ENCODE peak calls at places on chromosomes 3 and 15, in seven cellular contexts. Q, W, D, K, C, V and L are unnamed samples.

GRCh38 chr15:51751687-51752683 is 588 bp downstream of the TMOD2 start:
- DNase-seq in Q (no peak), W (no peak), D (peak; percentile 57), K (peak; percentile 56), C (peak; percentile 34), V (peak; percentile 33), L (peak; percentile 65)

GRCh38 chr15:29939404-29939803 is 117.1 kb upstream of the TJP1 start:
- DNase-seq in Q (no peak), W (no peak), D (no peak), K (no peak), C (peak; percentile 82), V (no peak), L (peak; percentile 85)

GRCh38 chr15:45391746-45392711 is 13.7 kb upstream of the GATM start:
- DNase-seq in Q (no peak), W (no peak), D (no peak), K (no peak), C (no peak), V (no peak), L (no peak)

GRCh38 chr15:44812029-44812517 is 75.7 kb downstream of the TRIM69 start:
- DNase-seq in Q (no peak), W (no peak), D (no peak), K (no peak), C (no peak), V (peak; percentile 76), L (peak; percentile 37)

GRCh38 chr3:42651248-42652091 is 2.0 kb upstream of the ZBTB47 start:
- DNase-seq in Q (no peak), W (no peak), D (no peak), K (peak; percentile 63), C (peak; percentile 53), V (no peak), L (peak; percentile 70)

GRCh38 chr15:73936181-73936580 is 9.9 kb downstream of the LOXL1 start:
- DNase-seq in Q (peak; percentile 57), W (no peak), D (no peak), K (peak; percentile 72), C (no peak), V (no peak), L (peak; percentile 75)

GRCh38 chr15:86300371-86301106 is 220.9 kb downstream of the AGBL1 start:
- DNase-seq in Q (no peak), W (no peak), D (no peak), K (no peak), C (peak; percentile 2), V (no peak), L (peak; percentile 67)

GRCh38 chr3:141305436-141305835 is 62.9 kb upstream of the ZBTB38 start:
- DNase-seq in Q (no peak), W (no peak), D (no peak), K (peak; percentile 58), C (peak; percentile 37), V (no peak), L (peak; percentile 30)

GRCh38 chr3:174949523-174949922 is 90.4 kb downstream of the NAALADL2 start:
- DNase-seq in Q (no peak), W (no peak), D (no peak), K (peak; percentile 94), C (peak; percentile 85), V (no peak), L (peak; percentile 70)

GRCh38 chr15:29309139-29309538 is 39.5 kb upstream of the NSMCE3 start:
- DNase-seq in Q (no peak), W (no peak), D (no peak), K (no peak), C (no peak), V (no peak), L (no peak)

GRCh38 chr3:113626513-113627371 is 69.7 kb downstream of the USF3 start:
- DNase-seq in Q (peak; percentile 49), W (no peak), D (peak; percentile 59), K (peak; percentile 77), C (peak; percentile 70), V (peak; percentile 44), L (peak; percentile 55)

GRCh38 chr3:66110840-66111239 is 72.1 kb upstream of the MAGI1 start:
- DNase-seq in Q (no peak), W (no peak), D (no peak), K (no peak), C (no peak), V (no peak), L (no peak)

GRCh38 chr3:195238626-195239118 is 32.3 kb downstream of the XXYLT1 start:
- DNase-seq in Q (no peak), W (no peak), D (no peak), K (peak; percentile 25), C (no peak), V (no peak), L (no peak)

GRCh38 chr15:84143753-84144314 is 91.7 kb upstream of the GOLGA6L4 start:
- DNase-seq in Q (no peak), W (no peak), D (no peak), K (no peak), C (no peak), V (no peak), L (no peak)

GRCh38 chr15:66592505-66593218 is 26.9 kb upstream of the LCTL start:
- DNase-seq in Q (no peak), W (no peak), D (peak; percentile 79), K (no peak), C (no peak), V (peak; percentile 52), L (no peak)

GRCh38 chr3:27639271-27639670 is 82.9 kb downstream of the EOMES start:
- DNase-seq in Q (no peak), W (peak; percentile 58), D (no peak), K (no peak), C (no peak), V (no peak), L (no peak)

GRCh38 chr3:124845406-124845805 is 41.8 kb downstream of the ITGB5 start:
- DNase-seq in Q (peak; percentile 86), W (no peak), D (no peak), K (peak; percentile 84), C (peak; percentile 87), V (peak; percentile 38), L (peak; percentile 88)

GRCh38 chr3:64008017-64008416 is 15.3 kb downstream of the PSMD6 start:
- DNase-seq in Q (no peak), W (no peak), D (no peak), K (no peak), C (no peak), V (no peak), L (no peak)

GRCh38 chr3:96813820-96814580 is 394 bp upstream of the EPHA6 start:
- DNase-seq in Q (peak; percentile 32), W (peak; percentile 1), D (peak; percentile 64), K (peak; percentile 54), C (peak; percentile 66), V (peak; percentile 35), L (peak; percentile 37)

GRCh38 chr3:100426029-100426682 is 24.8 kb downstream of the LNP1 start:
- DNase-seq in Q (no peak), W (no peak), D (no peak), K (no peak), C (no peak), V (no peak), L (no peak)

GRCh38 chr15:36313021-36313420 is 266.4 kb upstream of the CDIN1 start:
- DNase-seq in Q (no peak), W (no peak), D (no peak), K (no peak), C (peak; percentile 40), V (no peak), L (peak; percentile 36)

GRCh38 chr3:42749025-42749752 is 23.9 kb downstream of the CCDC13 start:
- DNase-seq in Q (peak; percentile 16), W (no peak), D (no peak), K (no peak), C (no peak), V (peak; percentile 24), L (no peak)

GRCh38 chr3:45644063-45644462 is 45.1 kb upstream of the SACM1L start:
- DNase-seq in Q (no peak), W (no peak), D (no peak), K (peak; percentile 84), C (peak; percentile 95), V (no peak), L (peak; percentile 36)

GRCh38 chr3:63655519-63655918 is 3.0 kb downstream of the SNTN start:
- DNase-seq in Q (no peak), W (no peak), D (no peak), K (no peak), C (peak; percentile 5), V (no peak), L (peak; percentile 32)

GRCh38 chr3:189554868-189555557 is 76.2 kb upstream of the TP63 start:
- DNase-seq in Q (no peak), W (no peak), D (no peak), K (no peak), C (no peak), V (no peak), L (no peak)

DNA sequence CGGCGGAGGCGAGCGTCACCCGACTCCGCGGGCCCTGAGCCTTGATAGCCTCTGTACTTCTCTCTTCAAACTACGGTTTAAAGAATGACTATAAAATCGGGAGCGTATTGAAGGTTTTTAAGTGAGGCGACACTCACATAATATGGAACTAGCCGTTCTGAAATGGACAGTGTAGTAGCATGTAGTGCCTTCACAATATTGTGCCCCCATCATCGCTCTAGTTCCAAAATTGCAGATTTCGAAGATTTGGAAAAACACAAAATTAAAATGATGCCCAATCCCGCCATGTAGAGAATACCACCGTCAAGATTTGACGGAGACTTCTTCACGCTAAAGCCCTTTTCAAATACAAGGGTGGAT is 330 bp upstream of the TAMM41 start:
- DNase-seq in Q (no peak), W (no peak), D (no peak), K (no peak), C (no peak), V (no peak), L (no peak)
- H3K27ac ChIP-seq in Q (peak overlapping the region; percentile 90), W (peak overlapping the region; percentile 88), D (no peak overlapping the region), K (no peak overlapping the region), C (no peak overlapping the region), V (peak overlapping the region; percentile 86), L (no peak overlapping the region)

GRCh38 chr3:172132721-172133311 is 93.4 kb downstream of the FNDC3B start:
- DNase-seq in Q (no peak), W (no peak), D (no peak), K (no peak), C (no peak), V (no peak), L (no peak)
- H3K4me1 ChIP-seq in Q (peaks cover 24% of the 10 kb centered on the region), W (peaks cover 82% of the 10 kb centered on the region), D (peaks cover 5% of the 10 kb centered on the region), K (peaks cover 11% of the 10 kb centered on the region), C (peaks cover 87% of the 10 kb centered on the region), V (peaks cover 48% of the 10 kb centered on the region), L (peaks cover 48% of the 10 kb centered on the region)

DNA sequence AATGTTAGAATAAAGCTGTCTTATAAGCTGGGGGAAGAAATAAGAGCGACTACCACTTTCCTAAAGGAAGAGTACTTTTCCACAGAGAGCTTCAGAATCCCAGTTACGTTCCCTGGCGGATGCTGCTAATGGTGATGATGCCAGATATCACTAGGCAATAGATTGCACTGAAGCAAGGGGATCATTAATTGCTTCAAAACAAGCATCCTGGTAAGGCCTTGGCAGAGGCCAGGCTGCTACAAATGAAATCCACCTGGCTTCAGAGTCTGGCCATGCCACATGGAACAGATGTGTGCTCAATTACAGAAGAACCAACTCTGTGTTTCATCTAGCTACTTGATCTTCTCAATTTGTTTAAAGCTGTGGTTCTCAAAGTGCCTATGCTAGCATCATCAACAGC is 129.2 kb upstream of the IL12A start:
- DNase-seq in Q (no peak), W (no peak), D (no peak), K (no peak), C (no peak), V (no peak), L (no peak)
- H3K27ac ChIP-seq in Q (no peak overlapping the region), W (no peak overlapping the region), D (peak overlapping the region; percentile 98), K (no peak overlapping the region), C (no peak overlapping the region), V (no peak overlapping the region), L (peak overlapping the region; percentile 5)

DNA sequence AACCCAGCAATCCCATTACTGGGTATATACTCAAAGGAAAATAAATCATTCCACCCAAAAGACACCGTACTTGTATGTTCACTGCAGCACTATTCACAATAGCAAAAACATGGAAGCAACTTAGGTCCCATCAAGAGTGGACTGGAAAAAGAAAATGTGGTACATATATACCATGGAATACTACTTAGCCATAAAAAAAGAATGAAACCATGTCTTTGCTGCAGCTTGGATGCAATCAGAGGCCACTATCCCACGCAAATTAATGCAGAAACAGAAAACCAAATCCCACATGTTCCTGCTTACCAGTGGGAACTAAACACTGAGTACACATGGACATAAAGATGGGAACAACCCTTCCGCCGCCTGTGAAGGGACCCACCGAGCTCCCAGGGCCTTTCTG is 34.2 kb downstream of the UACA start:
- DNase-seq in Q (no peak), W (no peak), D (no peak), K (no peak), C (no peak), V (no peak), L (no peak)
- H3K4me1 ChIP-seq in Q (peaks cover 5% of the 10 kb centered on the region), W (no peaks in the 10 kb centered on the region), D (peaks cover 31% of the 10 kb centered on the region), K (no peaks in the 10 kb centered on the region), C (no peaks in the 10 kb centered on the region), V (no peaks in the 10 kb centered on the region), L (no peaks in the 10 kb centered on the region)